ENCODE peak calls at places on chromosome 1, in six cellular contexts. S is HepG2, N is T47D, R is GM12878, H is H1, W is SK-N-SH. Q is an unnamed sample.

GRCh38 chr1:169456029-169456428 is 28.8 kb upstream of the CCDC181 start:
- DNase-seq in W (no peak), H (no peak), S (no peak), N (no peak), R (no peak), Q (no peak)

GRCh38 chr1:206685256-206685748 is 597 bp downstream of the MAPKAPK2 start:
- DNase-seq in R (no peak), N (peak), S (no peak), W (peak), H (no peak), Q (no peak)

GRCh38 chr1:203584507-203584906 is 42.1 kb upstream of the ATP2B4 start:
- DNase-seq in R (no peak), H (no peak), W (no peak), S (no peak), N (no peak), Q (no peak)

GRCh38 chr1:23598424-23598823 is 39.1 kb upstream of the ID3 start:
- DNase-seq in S (peak), H (peak), N (peak), W (peak), R (no peak), Q (no peak)

GRCh38 chr1:41341756-41342562 is 19.3 kb upstream of the FOXO6 start:
- DNase-seq in H (no peak), R (no peak), W (no peak), N (peak), S (no peak), Q (no peak)

GRCh38 chr1:40866408-40866788 is 4.2 kb upstream of the CITED4 start:
- DNase-seq in W (no peak), H (no peak), S (peak), R (no peak), N (peak), Q (no peak)

GRCh38 chr1:53754484-53755312 is 15.7 kb upstream of the GLIS1 start:
- DNase-seq in H (no peak), W (peak), S (peak), N (peak), R (no peak), Q (peak)

GRCh38 chr1:36572142-36572715 is 89.5 kb upstream of the CSF3R start:
- DNase-seq in S (no peak), W (no peak), H (no peak), R (no peak), N (no peak), Q (no peak)

GRCh38 chr1:231861541-231862481 is 235.2 kb downstream of the DISC1 start:
- DNase-seq in R (no peak), H (no peak), S (no peak), W (no peak), N (no peak), Q (no peak)

GRCh38 chr1:11447903-11448302 is 31.1 kb upstream of the DISP3 start:
- DNase-seq in N (no peak), R (no peak), H (no peak), W (no peak), S (no peak), Q (no peak)

GRCh38 chr1:200738348-200738732 is 353 bp upstream of the CAMSAP2 start:
- DNase-seq in N (no peak), S (no peak), W (no peak), H (no peak), R (no peak), Q (no peak)

GRCh38 chr1:51329443-51330325 is 678 bp downstream of the TTC39A start:
- DNase-seq in R (no peak), W (peak), N (peak), H (no peak), S (no peak), Q (no peak)

GRCh38 chr1:186620951-186621350 is 59.3 kb downstream of the PTGS2 start:
- DNase-seq in S (no peak), N (no peak), H (no peak), R (peak), W (no peak), Q (no peak)

GRCh38 chr1:247574664-247575063 is 13.5 kb upstream of the OR2G2 start:
- DNase-seq in R (no peak), W (no peak), N (no peak), S (no peak), H (no peak), Q (no peak)

GRCh38 chr1:64624446-64624766 is 120.5 kb upstream of the RAVER2 start:
- DNase-seq in S (no peak), N (no peak), H (no peak), W (peak), R (no peak), Q (no peak)
- TF ChIP-seq JUND in S (no peak), N (no peak), H (no peak), W (no peak), R (no peak), Q (no peak)

DNA sequence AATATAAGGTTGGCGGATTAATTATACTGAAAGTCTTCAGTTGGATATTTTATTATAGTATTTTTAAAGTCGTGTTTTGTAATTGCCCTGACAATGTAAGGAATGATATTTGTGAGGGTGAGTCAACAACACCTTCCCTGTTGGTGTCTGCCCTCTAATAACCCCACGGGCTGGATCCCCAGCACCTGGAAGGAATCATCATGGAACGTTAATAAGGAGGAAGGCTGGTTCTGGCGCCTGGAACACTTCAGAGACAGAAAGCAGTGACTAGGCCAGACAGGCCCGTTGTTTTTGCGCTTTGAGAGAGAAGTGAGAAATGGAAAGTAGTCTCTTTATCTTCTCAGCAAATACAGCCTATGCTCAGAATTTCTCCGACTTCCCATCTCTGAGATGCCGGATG is 31.6 kb downstream of the TEX35 start:
- DNase-seq in W (no peak), N (no peak), S (no peak), H (no peak), R (no peak), Q (no peak)
- TF ChIP-seq JUND in W (no peak), N (no peak), S (no peak), H (no peak), R (no peak), Q (no peak)

DNA sequence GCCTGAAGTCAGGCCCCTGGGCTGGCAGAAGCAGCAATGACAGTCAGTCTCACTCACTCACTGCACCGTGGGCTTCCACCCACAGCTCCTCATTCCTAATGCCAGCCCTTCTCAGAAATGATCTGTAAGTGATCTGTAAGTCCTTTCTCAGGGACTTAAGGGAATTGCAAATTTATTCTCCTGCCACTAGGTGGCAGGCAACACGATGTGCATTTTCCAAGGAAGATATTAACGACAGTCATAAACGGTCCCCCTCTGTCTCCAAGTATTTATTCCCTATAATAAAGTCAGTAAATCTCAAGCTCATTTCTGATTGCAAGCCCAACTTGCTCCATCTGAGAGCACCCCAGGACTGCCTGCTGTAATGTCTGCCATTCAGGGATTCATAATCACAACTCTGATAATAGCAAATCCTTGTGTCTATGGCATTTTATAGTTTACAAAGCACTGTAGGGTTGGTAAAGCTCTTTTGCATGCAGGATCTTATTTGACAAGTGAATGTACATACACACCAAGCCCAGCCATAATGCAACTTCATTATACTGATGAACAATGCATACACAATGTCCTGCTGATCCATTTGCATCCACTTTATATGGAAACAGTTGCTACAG is 380.6 kb upstream of the CAMK1G start:
- DNase-seq in S (peak), N (peak), W (peak), R (no peak), H (no peak), Q (peak)
- TF ChIP-seq JUND in S (no peak), N (no peak), W (no peak), R (no peak), H (no peak), Q (no peak)

DNA sequence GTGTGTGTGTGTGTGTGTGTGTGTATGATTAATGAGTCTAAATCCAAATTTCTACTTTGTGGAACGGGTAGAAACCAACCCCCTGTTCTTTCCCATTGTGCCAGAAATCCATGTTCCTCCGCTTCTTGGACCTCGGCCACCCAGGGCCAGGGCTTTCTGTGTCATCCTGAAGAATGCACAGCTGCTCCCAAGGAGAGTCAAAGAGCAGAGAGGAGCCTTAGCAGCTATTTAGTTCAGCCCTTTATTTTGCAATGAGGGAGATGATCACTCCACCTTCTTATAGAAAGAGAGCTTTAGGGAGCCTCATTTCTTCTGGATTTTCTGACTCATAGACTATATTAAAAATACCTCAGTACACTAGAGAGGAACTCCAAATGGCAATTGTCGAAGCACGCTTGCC is 489.3 kb upstream of the VAMP3 start:
- DNase-seq in N (no peak), R (no peak), W (no peak), H (no peak), S (no peak), Q (no peak)
- TF ChIP-seq JUND in N (no peak), R (no peak), W (no peak), H (no peak), S (no peak), Q (no peak)